ENCODE peak calls at places on chromosomes 3 and 15, in eight cellular contexts. H, S, J, P, T, Y, W and E are unnamed samples.

GRCh38 chr3:29170894-29171582 is 109.8 kb upstream of the RBMS3 start:
- DNase-seq in H (no peak), S (peak; percentile 76), J (peak; percentile 44), P (no peak), T (no peak), Y (no peak), W (no peak), E (peak; percentile 13)

GRCh38 chr3:76063019-76063418 is 277.7 kb upstream of the ZNF717 start:
- DNase-seq in H (no peak), S (peak; percentile 79), J (peak; percentile 90), P (no peak), T (no peak), Y (no peak), W (no peak), E (no peak)

GRCh38 chr3:53936347-53936746 is 44.7 kb upstream of the SELENOK start:
- DNase-seq in H (no peak), S (no peak), J (no peak), P (no peak), T (no peak), Y (no peak), W (no peak), E (no peak)

GRCh38 chr15:41558400-41559238 is at the start of gene TYRO3:
- DNase-seq in H (no peak), S (peak; percentile 68), J (peak; percentile 87), P (peak; percentile 92), T (peak; percentile 58), Y (peak; percentile 70), W (peak; percentile 86), E (peak; percentile 58)

GRCh38 chr3:167783781-167784180 is 48.3 kb downstream of the SERPINI1 start:
- DNase-seq in H (no peak), S (no peak), J (no peak), P (no peak), T (no peak), Y (no peak), W (peak; percentile 64), E (no peak)

GRCh38 chr3:175692256-175692655 is 833.1 kb downstream of the NAALADL2 start:
- DNase-seq in H (no peak), S (no peak), J (no peak), P (no peak), T (no peak), Y (no peak), W (no peak), E (no peak)

GRCh38 chr3:88221726-88222125 is 72.0 kb downstream of the C3orf38 start:
- DNase-seq in H (no peak), S (no peak), J (no peak), P (no peak), T (no peak), Y (no peak), W (no peak), E (no peak)

GRCh38 chr15:35622641-35623340 is 76.8 kb upstream of the DPH6 start:
- DNase-seq in H (no peak), S (no peak), J (no peak), P (no peak), T (no peak), Y (no peak), W (no peak), E (no peak)

GRCh38 chr3:64108281-64108680 is 85.0 kb upstream of the PSMD6 start:
- DNase-seq in H (no peak), S (no peak), J (no peak), P (no peak), T (no peak), Y (no peak), W (no peak), E (no peak)

GRCh38 chr15:75731248-75732100 is 18.8 kb upstream of the CSPG4 start:
- DNase-seq in H (no peak), S (no peak), J (no peak), P (peak; percentile 40), T (no peak), Y (peak; percentile 71), W (no peak), E (peak; percentile 32)

GRCh38 chr3:16433701-16434151 is 79.8 kb downstream of the RFTN1 start:
- DNase-seq in H (no peak), S (no peak), J (no peak), P (no peak), T (no peak), Y (no peak), W (no peak), E (no peak)

GRCh38 chr3:101976473-101976872 is 127.2 kb downstream of the NFKBIZ start:
- DNase-seq in H (no peak), S (no peak), J (no peak), P (no peak), T (no peak), Y (no peak), W (no peak), E (no peak)

GRCh38 chr3:77915341-77915740 is 875.4 kb downstream of the ROBO2 start:
- DNase-seq in H (no peak), S (no peak), J (no peak), P (no peak), T (no peak), Y (no peak), W (no peak), E (no peak)

GRCh38 chr3:93924491-93924890 is 49.2 kb downstream of the PROS1 start:
- DNase-seq in H (no peak), S (peak; percentile 9), J (no peak), P (no peak), T (no peak), Y (no peak), W (no peak), E (no peak)

GRCh38 chr15:44584162-44584749 is 47.3 kb downstream of the EIF3J start:
- DNase-seq in H (peak; percentile 36), S (peak; percentile 53), J (peak; percentile 15), P (peak; percentile 36), T (no peak), Y (peak; percentile 54), W (no peak), E (peak; percentile 72)

GRCh38 chr3:99910752-99911151 is 93.1 kb downstream of the CMSS1 start:
- DNase-seq in H (no peak), S (no peak), J (no peak), P (no peak), T (no peak), Y (no peak), W (no peak), E (no peak)

GRCh38 chr3:138426211-138426610 is 8.2 kb upstream of the ESYT3 start:
- DNase-seq in H (no peak), S (peak; percentile 56), J (peak; percentile 74), P (no peak), T (no peak), Y (no peak), W (no peak), E (no peak)

GRCh38 chr3:149765762-149766334 is 13.6 kb upstream of the COMMD2 start:
- DNase-seq in H (no peak), S (peak; percentile 53), J (peak; percentile 79), P (peak; percentile 48), T (no peak), Y (no peak), W (peak; percentile 81), E (peak; percentile 57)

GRCh38 chr3:169148448-169149348 is 514.8 kb downstream of the MECOM start:
- DNase-seq in H (no peak), S (peak; percentile 35), J (peak; percentile 6), P (no peak), T (no peak), Y (no peak), W (no peak), E (peak; percentile 85)

GRCh38 chr3:17232442-17232841 is 347.7 kb downstream of the PLCL2 start:
- DNase-seq in H (no peak), S (no peak), J (no peak), P (no peak), T (no peak), Y (no peak), W (no peak), E (no peak)

GRCh38 chr3:64634461-64634860 is 53.3 kb downstream of the ADAMTS9 start:
- DNase-seq in H (no peak), S (no peak), J (no peak), P (no peak), T (no peak), Y (no peak), W (no peak), E (no peak)

GRCh38 chr3:101695779-101696372 is 9.4 kb upstream of the RPL24 start:
- DNase-seq in H (no peak), S (peak; percentile 82), J (peak; percentile 88), P (peak; percentile 16), T (no peak), Y (no peak), W (peak; percentile 65), E (peak; percentile 78)

GRCh38 chr15:60418095-60418494 is 20.3 kb upstream of the ANXA2 start:
- DNase-seq in H (no peak), S (no peak), J (no peak), P (no peak), T (no peak), Y (no peak), W (no peak), E (no peak)

GRCh38 chr15:51580385-51580784 is 42.2 kb downstream of the DMXL2 start:
- DNase-seq in H (no peak), S (no peak), J (no peak), P (no peak), T (no peak), Y (no peak), W (no peak), E (no peak)

GRCh38 chr3:9902372-9903237 is at the start of gene IL17RE:
- DNase-seq in H (no peak), S (no peak), J (no peak), P (peak; percentile 22), T (no peak), Y (peak; percentile 76), W (no peak), E (no peak)

GRCh38 chr15:66714543-66714981 is 12.5 kb downstream of the SMAD6 start:
- DNase-seq in H (no peak), S (peak; percentile 36), J (peak; percentile 45), P (peak; percentile 52), T (no peak), Y (no peak), W (no peak), E (peak; percentile 49)